ENCODE peak calls at places on chromosome 17, in four cellular contexts. G is mesendoderm, C is astrocyte, H is ovary. U is an unnamed sample.
A peak's percentile ranks its signal among the peaks of the same experiment; 100 is the strongest.

GRCh38 chr17:31067699-31068184 is 27.0 kb upstream of the NF1 start:
- DNase-seq in C (peak; percentile 71), G (no peak), H (no peak), U (peak; percentile 79)

GRCh38 chr17:27807567-27808470 is 7.5 kb upstream of the NOS2 start:
- DNase-seq in G (no peak), C (no peak), H (no peak), U (no peak)

GRCh38 chr17:36867716-36868115 is 69.6 kb upstream of the LHX1 start:
- DNase-seq in H (no peak), G (no peak), C (no peak), U (no peak)

GRCh38 chr17:32998893-32999240 is 7.2 kb downstream of the SPACA3 start:
- DNase-seq in G (peak; percentile 74), H (no peak), C (peak; percentile 8), U (no peak)

GRCh38 chr17:4944163-4944553 is 4.1 kb downstream of the RNF167 start:
- DNase-seq in C (no peak), G (peak; percentile 27), H (no peak), U (peak; percentile 1)

GRCh38 chr17:17051791-17052461 is 9.7 kb downstream of the MPRIP start:
- DNase-seq in G (no peak), C (no peak), H (peak; percentile 50), U (peak; percentile 77)

GRCh38 chr17:40442392-40443195 is 656 bp upstream of the IGFBP4 start:
- DNase-seq in H (peak; percentile 56), G (peak; percentile 55), C (no peak), U (peak; percentile 88)

GRCh38 chr17:48825446-48826381 is 5.1 kb upstream of the CALCOCO2 start:
- DNase-seq in G (peak; percentile 56), C (peak; percentile 40), H (no peak), U (no peak)

GRCh38 chr17:17152385-17152784 is 53.7 kb downstream of the PLD6 start:
- DNase-seq in H (no peak), C (no peak), G (no peak), U (peak; percentile 60)

GRCh38 chr17:12256380-12256995 is 235.8 kb downstream of the MAP2K4 start:
- DNase-seq in C (peak; percentile 23), G (peak; percentile 56), H (peak; percentile 39), U (peak; percentile 75)

GRCh38 chr17:62692159-62692651 is 64.7 kb downstream of the MRC2 start:
- DNase-seq in H (no peak), C (no peak), G (no peak), U (peak; percentile 73)

GRCh38 chr17:71828182-71828596 is 292.6 kb upstream of the SOX9 start:
- DNase-seq in C (peak; percentile 75), H (no peak), G (peak; percentile 98), U (peak; percentile 14)

GRCh38 chr17:4837471-4838305 is 4.5 kb downstream of the MINK1 start:
- DNase-seq in H (peak; percentile 71), C (no peak), G (no peak), U (peak; percentile 35)

GRCh38 chr17:30477758-30478115 is 529 bp downstream of the GOSR1 start:
- DNase-seq in C (peak; percentile 18), H (no peak), G (peak; percentile 51), U (peak; percentile 85)

GRCh38 chr17:38996660-38997337 is 29.6 kb upstream of the FBXO47 start:
- DNase-seq in H (no peak), G (no peak), C (peak; percentile 32), U (peak; percentile 23)

GRCh38 chr17:67881083-67881482 is 55.8 kb downstream of the BPTF start:
- DNase-seq in C (no peak), G (no peak), H (no peak), U (no peak)

GRCh38 chr17:36742267-36743000 is 141.1 kb downstream of the MRM1 start:
- DNase-seq in C (no peak), H (no peak), G (peak; percentile 92), U (no peak)

GRCh38 chr17:31843382-31843780 is 15.7 kb downstream of the COPRS start:
- DNase-seq in H (no peak), C (no peak), G (no peak), U (no peak)

GRCh38 chr17:39080416-39081179 is 70.8 kb downstream of the PLXDC1 start:
- DNase-seq in G (no peak), C (peak; percentile 47), H (no peak), U (peak; percentile 94)

GRCh38 chr17:7284911-7285310 is 3.4 kb downstream of the SLC2A4 start:
- DNase-seq in G (no peak), H (no peak), C (no peak), U (peak; percentile 4)

GRCh38 chr17:78173025-78173715 is 4.8 kb downstream of the SYNGR2 start:
- DNase-seq in C (no peak), G (no peak), H (peak; percentile 46), U (peak; percentile 85)

DNA sequence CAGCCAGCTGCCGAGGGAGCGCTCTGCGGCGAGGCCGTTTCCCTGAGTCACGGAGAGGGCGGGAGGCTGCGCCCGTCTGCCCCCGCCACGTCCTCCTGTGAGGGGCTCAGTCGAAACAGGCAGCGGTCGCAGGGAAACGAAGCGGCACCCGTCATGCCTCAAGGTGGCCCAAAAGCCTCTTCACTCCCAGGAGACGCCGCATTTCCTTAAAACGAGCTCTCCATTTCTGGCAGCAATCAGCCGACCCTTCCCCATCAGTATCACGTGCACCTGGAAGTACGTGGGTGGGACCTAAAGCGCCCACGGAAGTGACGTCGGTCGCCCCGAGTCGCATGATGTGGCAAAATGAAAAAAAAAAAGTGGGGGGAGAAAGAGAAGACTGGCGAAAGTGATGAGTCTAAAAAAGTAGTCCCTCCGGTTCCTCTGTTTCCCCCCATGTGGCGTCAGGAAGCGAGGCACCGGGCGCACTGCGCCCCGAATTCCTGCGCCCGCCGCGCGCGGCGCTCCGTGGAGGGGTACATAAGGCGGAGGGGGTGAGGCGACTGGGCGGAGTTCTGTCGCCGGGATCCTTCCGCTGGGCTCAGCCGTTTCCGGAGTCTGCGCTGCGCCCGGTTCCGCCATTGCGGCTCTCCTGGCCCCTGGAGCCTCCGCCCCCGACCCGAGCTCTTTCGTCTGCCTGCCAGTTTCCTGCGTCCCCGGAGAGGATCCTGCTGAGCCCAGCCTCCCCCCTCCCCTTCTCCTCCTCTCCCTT is at the start of gene CLTC:
- DNase-seq in G (peak; percentile 99), H (peak; percentile 93), C (peak; percentile 98), U (peak; percentile 88)
- H3K27ac ChIP-seq in G (peak within 1 kb of the TSS; percentile 98), H (peak within 1 kb of the TSS; percentile 97), C (peak within 1 kb of the TSS; percentile 99), U (peak within 1 kb of the TSS; percentile 99)

DNA sequence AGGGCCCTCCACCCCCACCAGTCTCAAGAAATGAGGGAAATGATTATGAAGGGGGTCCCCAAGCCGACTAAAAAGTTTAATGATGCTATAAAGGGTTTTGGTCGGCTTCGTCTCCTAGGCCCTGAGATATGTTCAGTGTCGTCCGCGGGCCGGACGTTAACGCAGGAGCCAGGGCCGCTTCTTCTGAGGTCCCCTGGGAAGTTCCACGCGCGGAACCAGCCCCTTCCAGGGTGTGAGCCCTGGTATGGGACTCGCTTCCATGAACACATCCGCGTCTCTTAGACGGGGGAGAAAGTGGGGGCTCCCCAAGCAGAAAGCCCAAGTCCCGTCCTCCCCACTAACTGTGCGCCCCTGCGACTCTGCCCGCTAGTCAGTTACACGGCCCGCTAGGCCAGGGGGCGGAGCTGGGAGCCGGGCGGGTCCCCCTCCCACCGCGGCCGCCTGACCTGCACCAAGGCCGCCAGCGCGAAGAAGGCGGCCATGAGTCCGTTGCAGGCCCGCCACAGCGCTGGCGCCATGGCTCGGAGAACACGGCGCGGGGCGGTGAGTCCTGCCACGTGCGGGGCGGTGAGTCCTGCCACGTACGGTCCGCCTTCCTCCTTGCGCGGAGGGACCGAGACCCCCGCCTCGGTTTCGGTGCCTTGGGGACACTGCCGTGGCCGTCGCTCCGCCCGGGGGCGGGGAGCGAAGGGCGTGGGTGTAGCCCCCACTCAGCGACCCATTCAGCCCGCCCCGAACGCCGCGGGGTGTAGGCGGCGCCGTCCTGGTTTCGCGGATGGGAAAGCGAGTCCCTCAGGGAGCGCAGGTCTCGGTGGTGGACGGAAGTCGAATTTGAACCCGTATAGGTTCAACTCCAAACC is at the start of gene TMEM220:
- DNase-seq in H (peak; percentile 81), G (peak; percentile 87), C (peak; percentile 61), U (peak; percentile 91)
- H3K4me3 ChIP-seq in H (peak within 1 kb of the TSS; percentile 86), G (peak within 1 kb of the TSS; percentile 11), C (peak within 1 kb of the TSS; percentile 67), U (peak within 1 kb of the TSS; percentile 84)

GRCh38 chr17:64382184-64382583 is 8.5 kb downstream of the PECAM1 start:
- DNase-seq in H (no peak), G (no peak), C (no peak), U (no peak)

GRCh38 chr17:64386412-64387144 is 4.1 kb downstream of the PECAM1 start:
- DNase-seq in H (no peak), G (no peak), C (no peak), U (no peak)

GRCh38 chr17:64387145-64387473 is 3.6 kb downstream of the PECAM1 start:
- DNase-seq in G (no peak), H (no peak), C (no peak), U (no peak)

GRCh38 chr17:64385187-64386083 is 5.2 kb downstream of the PECAM1 start:
- DNase-seq in G (peak; percentile 19), H (peak; percentile 95), C (peak; percentile 95), U (peak; percentile 95)

GRCh38 chr17:64384253-64385186 is 6.1 kb downstream of the PECAM1 start:
- DNase-seq in C (peak; percentile 90), G (no peak), H (no peak), U (no peak)
- H3K27ac ChIP-seq in C (peak overlapping the region; percentile 15), G (no peak overlapping the region), H (peak overlapping the region; percentile 53), U (peak overlapping the region; percentile 56)

DNA sequence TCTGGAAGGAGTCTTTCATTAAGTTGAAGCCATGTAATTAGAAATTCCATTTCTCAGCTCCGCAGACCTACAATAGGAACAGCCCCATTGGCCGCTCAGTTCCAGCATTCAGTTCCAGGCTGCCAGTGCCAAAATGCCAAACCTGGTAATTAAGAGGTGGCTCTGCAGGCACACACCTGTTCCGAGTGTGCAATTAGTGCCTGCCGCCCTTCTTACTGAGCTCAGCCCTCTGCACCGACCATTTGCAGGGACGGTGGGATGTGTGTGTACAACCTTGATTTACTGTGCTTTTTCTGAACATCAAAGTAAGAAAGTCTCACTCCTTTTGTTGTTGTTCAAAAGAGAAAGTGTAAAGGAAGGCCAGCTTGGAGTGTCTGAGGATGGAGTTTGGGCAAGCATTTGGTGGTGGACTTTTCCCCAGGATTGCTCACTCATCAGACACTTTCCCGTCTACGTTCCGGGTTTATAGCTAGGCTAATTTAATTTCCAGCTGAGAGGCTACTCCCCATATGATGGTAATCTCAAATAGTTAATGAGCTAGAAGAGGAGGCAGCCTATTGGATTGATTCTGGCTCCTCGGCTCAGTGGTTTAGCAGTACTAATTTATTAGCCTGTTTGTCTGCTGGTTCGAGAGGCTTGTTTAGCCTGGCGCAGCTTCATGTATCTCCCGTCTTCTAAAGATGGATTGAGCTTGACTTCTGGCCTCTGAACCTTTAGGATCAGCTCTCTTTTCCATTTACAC is 20.0 kb downstream of the HS3ST3B1 start:
- DNase-seq in H (no peak), C (peak; percentile 38), G (no peak), U (no peak)
- H3K4me3 ChIP-seq in H (no peak overlapping the region), C (no peak overlapping the region), G (no peak overlapping the region), U (peak overlapping the region; percentile 52)

GRCh38 chr17:81097134-81097942 is 62.4 kb downstream of the BAIAP2 start:
- DNase-seq in H (peak; percentile 86), G (peak; percentile 77), C (peak; percentile 72), U (peak; percentile 99)
- H3K27ac ChIP-seq in H (peak overlapping the region; percentile 9), G (no peak overlapping the region), C (peak overlapping the region; percentile 89), U (peak overlapping the region; percentile 92)

DNA sequence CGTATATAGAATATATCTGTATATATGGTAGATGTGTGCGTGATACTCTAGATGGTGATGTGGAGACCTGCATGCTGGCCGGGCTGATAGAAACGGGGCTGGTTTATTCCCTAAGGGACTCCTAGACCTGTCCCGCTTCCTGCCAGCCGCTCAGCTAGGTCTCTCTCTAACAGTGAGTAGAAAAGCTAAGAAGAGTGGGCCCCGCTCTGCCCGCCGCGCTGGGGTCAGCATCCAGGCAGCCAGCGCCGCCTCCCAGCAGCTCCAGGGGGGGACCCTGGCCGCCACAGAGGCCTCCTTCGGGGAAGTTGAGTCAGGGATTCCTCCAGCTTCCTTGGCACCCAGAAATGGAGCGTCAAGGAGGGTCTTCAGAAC is 9.4 kb downstream of the CYGB start:
- DNase-seq in C (no peak), H (peak; percentile 55), G (no peak), U (no peak)
- H3K4me3 ChIP-seq in C (no peak overlapping the region), H (no peak overlapping the region), G (no peak overlapping the region), U (peak overlapping the region; percentile 11)